ENCODE peak calls at places on chromosomes 13 and 19, in four cellular contexts. One of them, this sample, is unnamed.

GRCh38 chr19:35612224-35612558 is 344 bp upstream of the HAUS5 start:
- DNase-seq in RWPE1: no peak
- DNase-seq in CD4-positive, alpha-beta T cell: no peak
- DNase-seq in foreskin fibroblast: no peak
- DNase-seq in this sample: no peak

GRCh38 chr19:49515767-49516166 is 3.3 kb downstream of the FCGRT start:
- DNase-seq in RWPE1: no peak
- DNase-seq in foreskin fibroblast: peak
- DNase-seq in CD4-positive, alpha-beta T cell: no peak
- DNase-seq in this sample: no peak

GRCh38 chr19:54231077-54231931 is 8.5 kb upstream of the LILRB3 start:
- DNase-seq in RWPE1: no peak
- DNase-seq in CD4-positive, alpha-beta T cell: peak
- DNase-seq in foreskin fibroblast: peak
- DNase-seq in this sample: peak

GRCh38 chr13:29884671-29885424 is 34.4 kb upstream of the UBL3 start:
- DNase-seq in foreskin fibroblast: no peak
- DNase-seq in RWPE1: no peak
- DNase-seq in CD4-positive, alpha-beta T cell: no peak
- DNase-seq in this sample: no peak

GRCh38 chr13:43698743-43699142 is 88.0 kb downstream of the ENOX1 start:
- DNase-seq in foreskin fibroblast: peak
- DNase-seq in RWPE1: no peak
- DNase-seq in CD4-positive, alpha-beta T cell: no peak
- DNase-seq in this sample: no peak

GRCh38 chr19:56314018-56314583 is 538 bp downstream of the ZSCAN5A start:
- DNase-seq in RWPE1: no peak
- DNase-seq in foreskin fibroblast: peak
- DNase-seq in CD4-positive, alpha-beta T cell: peak
- DNase-seq in this sample: no peak

GRCh38 chr19:38162632-38163031 is 61.4 kb downstream of the DPF1 start:
- DNase-seq in CD4-positive, alpha-beta T cell: no peak
- DNase-seq in foreskin fibroblast: no peak
- DNase-seq in RWPE1: no peak
- DNase-seq in this sample: no peak

GRCh38 chr19:38676023-38676877 is 28.8 kb downstream of the ACTN4 start:
- DNase-seq in RWPE1: no peak
- DNase-seq in foreskin fibroblast: peak
- DNase-seq in CD4-positive, alpha-beta T cell: no peak
- DNase-seq in this sample: no peak

GRCh38 chr13:65470781-65471180 is 1759.4 kb downstream of the PCDH9 start:
- DNase-seq in CD4-positive, alpha-beta T cell: no peak
- DNase-seq in RWPE1: no peak
- DNase-seq in foreskin fibroblast: no peak
- DNase-seq in this sample: no peak

GRCh38 chr13:21837288-21837687 is 166.4 kb downstream of the FGF9 start:
- DNase-seq in foreskin fibroblast: no peak
- DNase-seq in RWPE1: no peak
- DNase-seq in CD4-positive, alpha-beta T cell: no peak
- DNase-seq in this sample: no peak

GRCh38 chr13:21831654-21832324 is 160.9 kb downstream of the FGF9 start:
- DNase-seq in foreskin fibroblast: no peak
- DNase-seq in CD4-positive, alpha-beta T cell: no peak
- DNase-seq in RWPE1: no peak
- DNase-seq in this sample: no peak

GRCh38 chr13:21834511-21834910 is 163.6 kb downstream of the FGF9 start:
- DNase-seq in CD4-positive, alpha-beta T cell: no peak
- DNase-seq in foreskin fibroblast: no peak
- DNase-seq in RWPE1: no peak
- DNase-seq in this sample: no peak

GRCh38 chr13:21837841-21838551 is 167.1 kb downstream of the FGF9 start:
- DNase-seq in foreskin fibroblast: no peak
- DNase-seq in RWPE1: no peak
- DNase-seq in CD4-positive, alpha-beta T cell: no peak
- DNase-seq in this sample: no peak

DNA sequence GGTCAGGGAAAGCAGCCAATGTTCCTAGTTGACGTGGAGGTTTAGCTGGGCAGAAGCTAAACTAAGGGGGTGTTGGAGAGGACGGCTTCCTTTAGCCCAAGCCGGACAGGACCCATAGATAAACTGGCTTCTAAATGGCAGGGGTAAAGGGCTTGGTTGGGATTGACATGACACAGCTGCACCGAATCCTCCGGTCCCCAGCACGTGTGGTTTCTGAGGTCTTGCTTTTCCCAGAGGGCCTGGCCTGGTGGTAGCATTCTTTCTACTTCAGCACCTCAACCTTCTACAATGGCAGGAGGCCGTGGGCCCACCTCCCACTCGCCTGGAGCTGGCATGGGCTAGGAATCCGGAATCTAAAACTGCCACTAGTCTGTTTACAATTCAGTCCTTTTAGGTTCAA is 163.0 kb downstream of the FGF9 start:
- DNase-seq in foreskin fibroblast: no peak
- DNase-seq in RWPE1: no peak
- DNase-seq in CD4-positive, alpha-beta T cell: no peak
- DNase-seq in this sample: no peak
- TF ChIP-seq CTCF in foreskin fibroblast: no peak
- TF ChIP-seq CTCF in RWPE1: no peak
- TF ChIP-seq CTCF in CD4-positive, alpha-beta T cell: no peak
- TF ChIP-seq CTCF in this sample: no peak

DNA sequence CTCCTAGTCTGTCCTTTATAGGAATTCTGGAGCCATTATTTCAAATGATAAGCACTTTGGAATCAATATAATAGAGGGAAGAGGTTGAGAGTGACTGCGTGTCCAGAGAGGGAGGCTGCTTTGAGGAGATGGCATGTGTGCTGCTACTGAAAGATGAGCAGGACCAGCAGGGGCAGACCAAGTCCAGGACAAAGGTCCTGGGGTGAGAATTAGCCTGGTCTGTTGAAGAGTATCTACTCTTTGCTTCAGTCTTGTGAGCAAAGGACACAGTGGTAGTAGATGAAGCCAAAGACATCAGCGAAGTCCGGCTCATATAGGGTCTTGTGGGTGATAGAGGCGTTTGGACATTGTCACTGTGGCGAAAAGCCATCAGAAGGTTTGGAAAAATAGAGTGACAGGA is 21.1 kb downstream of the SGCG start:
- DNase-seq in CD4-positive, alpha-beta T cell: no peak
- DNase-seq in foreskin fibroblast: no peak
- DNase-seq in RWPE1: no peak
- DNase-seq in this sample: no peak
- TF ChIP-seq CTCF in CD4-positive, alpha-beta T cell: no peak
- TF ChIP-seq CTCF in foreskin fibroblast: no peak
- TF ChIP-seq CTCF in RWPE1: no peak
- TF ChIP-seq CTCF in this sample: no peak

GRCh38 chr19:6268382-6268771 is 11.4 kb downstream of the MLLT1 start:
- DNase-seq in RWPE1: no peak
- DNase-seq in foreskin fibroblast: no peak
- DNase-seq in CD4-positive, alpha-beta T cell: no peak
- DNase-seq in this sample: no peak
- TF ChIP-seq CTCF in RWPE1: no peak
- TF ChIP-seq CTCF in foreskin fibroblast: no peak
- TF ChIP-seq CTCF in CD4-positive, alpha-beta T cell: no peak
- TF ChIP-seq CTCF in this sample: no peak

DNA sequence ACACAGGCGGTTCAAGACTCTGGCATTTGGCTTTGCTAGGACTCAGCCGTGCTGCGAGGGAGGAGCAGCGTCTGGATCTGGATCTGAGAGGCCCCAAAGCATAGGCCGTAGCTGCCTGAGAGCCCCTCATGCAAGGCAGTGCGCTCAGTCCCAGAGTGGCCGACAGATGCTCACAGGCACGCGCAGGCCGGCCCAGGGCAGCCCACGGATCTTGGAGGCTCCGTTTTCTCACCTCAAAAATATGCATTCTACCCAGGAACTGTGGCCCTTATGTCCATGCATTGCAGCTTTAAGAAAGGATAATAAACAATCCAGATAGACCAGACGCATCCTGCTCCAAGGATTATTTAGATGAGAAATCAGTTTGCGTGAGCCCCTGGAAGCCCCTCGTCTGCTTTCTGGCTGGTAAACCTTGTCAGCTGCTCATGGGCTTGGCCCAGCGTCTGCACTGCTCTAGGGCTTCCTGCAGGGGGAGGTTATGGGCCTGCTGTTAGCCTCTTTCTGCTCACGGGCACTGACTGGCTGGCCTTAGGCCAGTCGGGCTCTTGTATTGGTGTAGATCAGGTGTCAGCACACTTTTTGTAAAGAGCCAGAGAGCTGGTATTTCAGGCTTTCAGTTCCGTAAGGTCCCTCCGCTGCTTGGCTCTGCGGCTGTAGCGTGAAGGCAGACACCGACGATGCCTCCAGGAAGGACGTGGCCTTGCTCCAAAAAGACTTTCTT is 24.2 kb downstream of the TEX29 start:
- DNase-seq in CD4-positive, alpha-beta T cell: no peak
- DNase-seq in foreskin fibroblast: peak
- DNase-seq in RWPE1: peak
- DNase-seq in this sample: no peak
- TF ChIP-seq CTCF in CD4-positive, alpha-beta T cell: no peak
- TF ChIP-seq CTCF in foreskin fibroblast: peak
- TF ChIP-seq CTCF in RWPE1: no peak
- TF ChIP-seq CTCF in this sample: no peak